ENCODE peak calls at places on chromosomes 4 and X, in nine cellular contexts. T is fibroblast of mammary gland, P is GM13977, I is ovary, L is stomach, B is OCI-LY7, J is fibroblast of lung, H is left lung, G is AG09309. F is an unnamed sample.

GRCh38 chr4:121380448-121381147 is at the start of gene QRFPR:
- DNase-seq in J (peak; percentile 7), P (no peak), I (no peak), B (no peak), L (no peak), T (no peak), G (no peak), H (no peak), F (peak; percentile 20)

GRCh38 chrX:41033299-41033698 is 51.9 kb upstream of the USP9X start:
- DNase-seq in T (peak; percentile 30), J (no peak), I (no peak), H (no peak), L (no peak), P (no peak), G (no peak), B (no peak), F (no peak)

GRCh38 chr4:106584590-106584989 is 216.0 kb upstream of the GIMD1 start:
- DNase-seq in P (no peak), B (no peak), G (no peak), J (peak; percentile 80), T (peak; percentile 18), H (no peak), I (no peak), L (no peak), F (no peak)

GRCh38 chr4:138192113-138192512 is 50.0 kb downstream of the SLC7A11 start:
- DNase-seq in L (no peak), J (peak; percentile 64), G (no peak), B (no peak), T (peak; percentile 50), I (no peak), H (no peak), P (no peak), F (no peak)

GRCh38 chrX:138481649-138482048 is 229.9 kb downstream of the FGF13 start:
- DNase-seq in L (no peak), B (no peak), I (no peak), J (no peak), T (no peak), P (no peak), G (no peak), H (no peak), F (no peak)

GRCh38 chr4:6308890-6309643 is 39.4 kb downstream of the WFS1 start:
- DNase-seq in P (no peak), T (no peak), I (peak; percentile 68), G (no peak), J (peak; percentile 21), L (peak; percentile 34), H (no peak), B (no peak), F (no peak)

GRCh38 chrX:106481341-106481740 is 130.4 kb upstream of the RADX start:
- DNase-seq in H (no peak), P (no peak), T (peak; percentile 53), I (peak; percentile 12), G (peak; percentile 4), J (peak; percentile 28), B (peak; percentile 46), L (peak; percentile 42), F (no peak)

GRCh38 chrX:141724186-141724585 is 25.6 kb upstream of the SPANXD start:
- DNase-seq in L (no peak), H (no peak), G (no peak), B (no peak), J (peak; percentile 3), T (no peak), P (no peak), I (no peak), F (no peak)

GRCh38 chrX:4225086-4225485 is 511.6 kb upstream of the PRKX start:
- DNase-seq in T (no peak), B (no peak), H (no peak), I (no peak), P (no peak), L (no peak), G (no peak), J (no peak), F (no peak)

GRCh38 chrX:108091266-108091877 is at the start of the genes ATG4A and PSMD10:
- DNase-seq in B (peak; percentile 91), P (peak; percentile 69), L (peak; percentile 92), H (peak; percentile 94), I (peak; percentile 88), T (peak; percentile 93), G (peak; percentile 76), J (peak; percentile 95), F (peak; percentile 80)
- TF ChIP-seq CTCF in B (no peak), P (no peak), L (no peak), H (peak; percentile 27), I (no peak), T (no peak), G (no peak), J (no peak), F (no peak)

GRCh38 chrX:27381419-27381818 is 81.7 kb downstream of the PPP4R3C start:
- DNase-seq in H (no peak), T (no peak), G (no peak), P (no peak), B (no peak), J (no peak), L (no peak), I (no peak), F (no peak)

DNA sequence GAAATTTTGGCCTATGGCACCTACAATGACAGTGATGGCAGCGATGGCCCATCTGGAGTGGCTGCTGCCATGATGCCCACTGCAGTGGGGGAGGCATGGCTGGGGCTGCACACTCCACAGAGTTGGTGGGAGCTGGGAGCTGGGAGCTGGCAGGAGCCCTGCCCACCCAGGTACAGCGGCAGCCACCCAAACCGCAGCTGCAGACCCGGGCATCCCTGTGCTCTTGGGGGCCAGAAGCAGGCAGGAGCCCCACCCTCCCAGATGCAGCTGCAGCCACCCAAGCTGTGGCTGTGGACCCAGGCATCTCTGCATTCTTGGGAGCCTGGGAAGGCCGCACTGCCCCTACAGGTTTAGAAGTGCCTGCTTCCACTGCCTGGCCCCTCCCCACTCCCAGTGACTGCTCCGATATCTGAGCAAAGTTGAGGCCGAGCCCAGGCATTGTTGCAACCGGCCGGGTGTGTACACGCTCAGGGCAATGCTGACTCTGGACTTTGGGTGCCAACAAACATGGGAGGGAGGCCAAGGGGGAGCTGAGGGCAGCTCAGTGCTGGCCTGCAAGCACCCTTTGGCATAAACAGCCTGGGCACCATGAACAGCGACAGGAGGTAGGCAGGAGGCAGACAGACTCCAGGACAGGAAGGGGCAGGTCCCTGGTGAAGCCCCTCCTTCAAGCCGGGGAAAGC is 82.8 kb downstream of the PPP4R3C start:
- DNase-seq in H (no peak), B (no peak), J (no peak), T (no peak), P (no peak), I (no peak), L (no peak), G (no peak), F (no peak)
- TF ChIP-seq CTCF in H (no peak), B (no peak), J (no peak), T (no peak), P (no peak), I (no peak), L (no peak), G (no peak), F (no peak)

GRCh38 chrX:70954871-70955270 is 24.0 kb upstream of the SLC7A3 start:
- DNase-seq in J (no peak), T (no peak), L (no peak), P (no peak), G (no peak), H (no peak), B (no peak), I (no peak), F (no peak)

DNA sequence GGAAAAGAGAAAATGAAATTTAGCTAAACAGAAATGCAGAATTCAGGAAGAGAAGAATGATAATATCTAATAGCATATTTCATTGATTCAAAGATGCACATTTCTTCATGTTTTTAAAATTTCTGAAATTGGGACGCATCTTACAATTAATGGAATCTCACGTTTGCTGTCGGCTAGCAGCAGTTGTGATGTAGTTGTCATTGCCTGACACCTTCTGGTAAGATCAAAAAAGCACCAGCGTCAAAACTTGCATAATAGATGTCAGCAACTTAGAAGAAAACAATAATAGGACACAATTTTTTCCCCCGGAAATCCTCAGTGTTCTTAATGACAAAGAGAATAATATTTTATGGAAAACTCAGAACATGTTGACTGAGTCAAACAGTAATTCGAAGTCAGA is 29.8 kb upstream of the SLC7A3 start:
- DNase-seq in P (no peak), T (no peak), L (no peak), G (no peak), B (no peak), I (no peak), H (no peak), J (no peak), F (no peak)
- TF ChIP-seq CTCF in P (peak; percentile 34), T (no peak), L (no peak), G (no peak), B (peak; percentile 36), I (no peak), H (no peak), J (no peak), F (no peak)

GRCh38 chr4:163335384-163335783 is 3.0 kb upstream of the NPY1R start:
- DNase-seq in L (no peak), J (no peak), B (no peak), G (no peak), T (no peak), P (no peak), H (no peak), I (no peak), F (no peak)

GRCh38 chr4:163330828-163331628 is 1.4 kb downstream of the NPY1R start:
- DNase-seq in J (no peak), I (no peak), H (no peak), L (no peak), G (no peak), T (no peak), B (no peak), P (no peak), F (no peak)

GRCh38 chr4:163332526-163333405 is at the start of gene NPY1R:
- DNase-seq in B (peak; percentile 4), I (peak; percentile 51), P (peak; percentile 71), J (peak; percentile 77), G (peak; percentile 41), T (peak; percentile 77), L (peak; percentile 65), H (peak; percentile 68), F (peak; percentile 65)

GRCh38 chr4:163331629-163332360 is 601 bp downstream of the NPY1R start:
- DNase-seq in B (no peak), T (peak; percentile 5), I (peak; percentile 16), H (no peak), G (no peak), P (no peak), L (no peak), J (peak; percentile 32), F (peak; percentile 33)
- TF ChIP-seq CTCF in B (no peak), T (no peak), I (no peak), H (no peak), G (no peak), P (no peak), L (no peak), J (peak; percentile 2), F (no peak)

GRCh38 chrX:77946571-77946970 is 22.9 kb downstream of the PGAM4 start:
- DNase-seq in H (no peak), T (no peak), I (no peak), P (no peak), J (no peak), L (no peak), B (no peak), G (no peak), F (no peak)
- TF ChIP-seq CTCF in H (no peak), T (no peak), I (no peak), P (no peak), J (no peak), L (no peak), B (no peak), G (no peak), F (no peak)

DNA sequence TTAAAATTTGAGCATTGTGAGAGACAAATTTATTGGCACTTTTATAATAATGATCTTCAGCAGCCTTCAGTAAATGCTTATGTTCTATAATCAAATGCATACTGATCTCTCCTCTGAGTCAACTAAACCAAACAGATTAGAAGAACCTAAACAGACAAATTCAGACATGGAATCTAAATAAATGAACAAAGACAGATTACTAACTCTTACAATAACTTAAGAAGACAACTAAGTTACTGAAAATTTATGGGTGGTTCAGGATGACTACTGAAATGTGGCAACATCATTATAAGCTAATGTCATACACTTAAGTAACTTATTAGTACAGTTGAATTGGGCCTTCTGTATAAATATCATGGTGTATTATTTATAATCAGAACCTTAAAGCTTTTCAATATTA is 127.3 kb downstream of the NEK1 start:
- DNase-seq in J (peak; percentile 43), H (no peak), B (no peak), P (no peak), T (peak; percentile 53), G (peak; percentile 38), I (no peak), L (no peak), F (no peak)
- TF ChIP-seq CTCF in J (no peak), H (no peak), B (no peak), P (no peak), T (no peak), G (no peak), I (no peak), L (no peak), F (no peak)